ENCODE peak calls at places on chromosomes 2 and 18, in eight cellular contexts. One of them, this sample, is unnamed.
A peak's percentile ranks its signal among the peaks of the same experiment; 100 is the strongest.

GRCh38 chr2:10238396-10238795 is 64.3 kb upstream of the HPCAL1 start:
- DNase-seq in adrenal gland: no peak
- DNase-seq in dorsolateral prefrontal cortex: no peak
- DNase-seq in foreskin fibroblast: no peak
- DNase-seq in breast epithelium: no peak
- DNase-seq in lower lobe of right lung: peak; percentile 14
- DNase-seq in fibroblast of pulmonary artery: no peak
- DNase-seq in Panc1: no peak
- DNase-seq in this sample: no peak

GRCh38 chr18:12376718-12377555 is at the start of gene AFG3L2:
- DNase-seq in lower lobe of right lung: peak; percentile 100
- DNase-seq in Panc1: peak; percentile 79
- DNase-seq in foreskin fibroblast: peak; percentile 100
- DNase-seq in dorsolateral prefrontal cortex: peak; percentile 100
- DNase-seq in adrenal gland: peak; percentile 99
- DNase-seq in fibroblast of pulmonary artery: peak; percentile 99
- DNase-seq in breast epithelium: peak; percentile 99
- DNase-seq in this sample: peak; percentile 90

GRCh38 chr2:27003003-27003402 is 29.8 kb upstream of the TMEM214 start:
- DNase-seq in Panc1: no peak
- DNase-seq in adrenal gland: no peak
- DNase-seq in lower lobe of right lung: no peak
- DNase-seq in breast epithelium: no peak
- DNase-seq in dorsolateral prefrontal cortex: no peak
- DNase-seq in foreskin fibroblast: no peak
- DNase-seq in fibroblast of pulmonary artery: no peak
- DNase-seq in this sample: no peak

GRCh38 chr2:34025196-34025595 is 426.1 kb upstream of the FAM98A start:
- DNase-seq in dorsolateral prefrontal cortex: no peak
- DNase-seq in fibroblast of pulmonary artery: no peak
- DNase-seq in foreskin fibroblast: no peak
- DNase-seq in lower lobe of right lung: no peak
- DNase-seq in breast epithelium: no peak
- DNase-seq in Panc1: no peak
- DNase-seq in adrenal gland: no peak
- DNase-seq in this sample: no peak

GRCh38 chr18:27605107-27605834 is 420.2 kb upstream of the CHST9 start:
- DNase-seq in breast epithelium: peak; percentile 34
- DNase-seq in adrenal gland: peak; percentile 74
- DNase-seq in foreskin fibroblast: peak; percentile 73
- DNase-seq in lower lobe of right lung: no peak
- DNase-seq in fibroblast of pulmonary artery: peak; percentile 87
- DNase-seq in Panc1: no peak
- DNase-seq in dorsolateral prefrontal cortex: peak; percentile 53
- DNase-seq in this sample: peak; percentile 4

GRCh38 chr18:13260114-13260926 is 41.8 kb downstream of the LDLRAD4 start:
- DNase-seq in breast epithelium: no peak
- DNase-seq in Panc1: no peak
- DNase-seq in lower lobe of right lung: no peak
- DNase-seq in foreskin fibroblast: no peak
- DNase-seq in dorsolateral prefrontal cortex: no peak
- DNase-seq in adrenal gland: peak; percentile 67
- DNase-seq in fibroblast of pulmonary artery: peak; percentile 13
- DNase-seq in this sample: no peak

GRCh38 chr2:20578895-20579825 is 71.7 kb downstream of the HS1BP3 start:
- DNase-seq in lower lobe of right lung: peak; percentile 60
- DNase-seq in fibroblast of pulmonary artery: peak; percentile 99
- DNase-seq in adrenal gland: peak; percentile 94
- DNase-seq in foreskin fibroblast: peak; percentile 97
- DNase-seq in Panc1: no peak
- DNase-seq in dorsolateral prefrontal cortex: peak; percentile 79
- DNase-seq in breast epithelium: peak; percentile 89
- DNase-seq in this sample: peak; percentile 85

GRCh38 chr2:46167406-46167805 is 129.8 kb upstream of the EPAS1 start:
- DNase-seq in breast epithelium: no peak
- DNase-seq in dorsolateral prefrontal cortex: no peak
- DNase-seq in foreskin fibroblast: no peak
- DNase-seq in lower lobe of right lung: no peak
- DNase-seq in fibroblast of pulmonary artery: no peak
- DNase-seq in Panc1: no peak
- DNase-seq in adrenal gland: no peak
- DNase-seq in this sample: no peak

GRCh38 chr2:47024046-47024445 is 108.4 kb upstream of the MCFD2 start:
- DNase-seq in lower lobe of right lung: no peak
- DNase-seq in Panc1: no peak
- DNase-seq in adrenal gland: no peak
- DNase-seq in breast epithelium: no peak
- DNase-seq in fibroblast of pulmonary artery: no peak
- DNase-seq in dorsolateral prefrontal cortex: no peak
- DNase-seq in foreskin fibroblast: peak; percentile 42
- DNase-seq in this sample: no peak

GRCh38 chr2:36358317-36358659 is 2.7 kb downstream of the CRIM1 start:
- DNase-seq in lower lobe of right lung: no peak
- DNase-seq in dorsolateral prefrontal cortex: no peak
- DNase-seq in breast epithelium: no peak
- DNase-seq in fibroblast of pulmonary artery: peak; percentile 79
- DNase-seq in adrenal gland: no peak
- DNase-seq in foreskin fibroblast: peak; percentile 64
- DNase-seq in Panc1: no peak
- DNase-seq in this sample: no peak

GRCh38 chr2:38039111-38039510 is 36.8 kb downstream of the CYP1B1 start:
- DNase-seq in breast epithelium: no peak
- DNase-seq in lower lobe of right lung: no peak
- DNase-seq in dorsolateral prefrontal cortex: no peak
- DNase-seq in fibroblast of pulmonary artery: peak; percentile 36
- DNase-seq in Panc1: no peak
- DNase-seq in foreskin fibroblast: peak; percentile 59
- DNase-seq in adrenal gland: no peak
- DNase-seq in this sample: no peak

GRCh38 chr2:139218181-139218580 is 438.0 kb upstream of the NXPH2 start:
- DNase-seq in breast epithelium: no peak
- DNase-seq in adrenal gland: no peak
- DNase-seq in Panc1: no peak
- DNase-seq in foreskin fibroblast: no peak
- DNase-seq in fibroblast of pulmonary artery: no peak
- DNase-seq in lower lobe of right lung: no peak
- DNase-seq in dorsolateral prefrontal cortex: no peak
- DNase-seq in this sample: no peak

GRCh38 chr2:238847841-238848565 is at the start of gene TWIST2:
- DNase-seq in foreskin fibroblast: peak; percentile 99
- DNase-seq in dorsolateral prefrontal cortex: no peak
- DNase-seq in breast epithelium: peak; percentile 52
- DNase-seq in fibroblast of pulmonary artery: peak; percentile 93
- DNase-seq in Panc1: no peak
- DNase-seq in adrenal gland: peak; percentile 56
- DNase-seq in lower lobe of right lung: peak; percentile 81
- DNase-seq in this sample: peak; percentile 86

GRCh38 chr2:168726375-168726774 is 76.1 kb upstream of the NOSTRIN start:
- DNase-seq in adrenal gland: no peak
- DNase-seq in foreskin fibroblast: no peak
- DNase-seq in Panc1: no peak
- DNase-seq in breast epithelium: no peak
- DNase-seq in lower lobe of right lung: no peak
- DNase-seq in dorsolateral prefrontal cortex: no peak
- DNase-seq in fibroblast of pulmonary artery: no peak
- DNase-seq in this sample: no peak

GRCh38 chr2:139031722-139032121 is 251.5 kb upstream of the NXPH2 start:
- DNase-seq in foreskin fibroblast: no peak
- DNase-seq in fibroblast of pulmonary artery: peak; percentile 1
- DNase-seq in dorsolateral prefrontal cortex: no peak
- DNase-seq in Panc1: no peak
- DNase-seq in lower lobe of right lung: no peak
- DNase-seq in breast epithelium: no peak
- DNase-seq in adrenal gland: no peak
- DNase-seq in this sample: no peak

GRCh38 chr2:160694221-160694620 is 200.6 kb upstream of the RBMS1 start:
- DNase-seq in breast epithelium: no peak
- DNase-seq in dorsolateral prefrontal cortex: no peak
- DNase-seq in adrenal gland: no peak
- DNase-seq in Panc1: no peak
- DNase-seq in foreskin fibroblast: no peak
- DNase-seq in fibroblast of pulmonary artery: no peak
- DNase-seq in lower lobe of right lung: no peak
- DNase-seq in this sample: no peak

GRCh38 chr2:239828192-239828972 is 196.8 kb downstream of the NDUFA10 start:
- DNase-seq in adrenal gland: no peak
- DNase-seq in Panc1: no peak
- DNase-seq in fibroblast of pulmonary artery: no peak
- DNase-seq in breast epithelium: peak; percentile 10
- DNase-seq in lower lobe of right lung: no peak
- DNase-seq in dorsolateral prefrontal cortex: peak; percentile 33
- DNase-seq in foreskin fibroblast: no peak
- DNase-seq in this sample: no peak

GRCh38 chr2:22854588-22854987 is 530.4 kb upstream of the KLHL29 start:
- DNase-seq in Panc1: no peak
- DNase-seq in dorsolateral prefrontal cortex: peak; percentile 43
- DNase-seq in adrenal gland: no peak
- DNase-seq in lower lobe of right lung: no peak
- DNase-seq in foreskin fibroblast: no peak
- DNase-seq in fibroblast of pulmonary artery: no peak
- DNase-seq in breast epithelium: no peak
- DNase-seq in this sample: no peak

GRCh38 chr2:217790195-217790594 is 212.6 kb downstream of the TNS1 start:
- DNase-seq in lower lobe of right lung: no peak
- DNase-seq in dorsolateral prefrontal cortex: no peak
- DNase-seq in fibroblast of pulmonary artery: no peak
- DNase-seq in Panc1: no peak
- DNase-seq in breast epithelium: no peak
- DNase-seq in adrenal gland: peak; percentile 63
- DNase-seq in foreskin fibroblast: no peak
- DNase-seq in this sample: no peak
- H3K4me3 ChIP-seq in lower lobe of right lung: peak overlapping the region; percentile 30
- H3K4me3 ChIP-seq in dorsolateral prefrontal cortex: no peak overlapping the region
- H3K4me3 ChIP-seq in fibroblast of pulmonary artery: no peak overlapping the region
- H3K4me3 ChIP-seq in Panc1: no peak overlapping the region
- H3K4me3 ChIP-seq in breast epithelium: no peak overlapping the region
- H3K4me3 ChIP-seq in adrenal gland: no peak overlapping the region
- H3K4me3 ChIP-seq in foreskin fibroblast: no peak overlapping the region
- H3K4me3 ChIP-seq in this sample: no peak overlapping the region

GRCh38 chr2:88199912-88200682 is 30.0 kb downstream of the THNSL2 start:
- DNase-seq in foreskin fibroblast: peak; percentile 44
- DNase-seq in adrenal gland: peak; percentile 36
- DNase-seq in fibroblast of pulmonary artery: no peak
- DNase-seq in Panc1: no peak
- DNase-seq in lower lobe of right lung: peak; percentile 72
- DNase-seq in dorsolateral prefrontal cortex: no peak
- DNase-seq in breast epithelium: peak; percentile 45
- DNase-seq in this sample: no peak
- H3K4me3 ChIP-seq in foreskin fibroblast: no peak overlapping the region
- H3K4me3 ChIP-seq in adrenal gland: no peak overlapping the region
- H3K4me3 ChIP-seq in fibroblast of pulmonary artery: no peak overlapping the region
- H3K4me3 ChIP-seq in Panc1: no peak overlapping the region
- H3K4me3 ChIP-seq in lower lobe of right lung: no peak overlapping the region
- H3K4me3 ChIP-seq in dorsolateral prefrontal cortex: no peak overlapping the region
- H3K4me3 ChIP-seq in breast epithelium: no peak overlapping the region
- H3K4me3 ChIP-seq in this sample: no peak overlapping the region

GRCh38 chr2:226788881-226789485 is 10.6 kb downstream of the IRS1 start:
- DNase-seq in dorsolateral prefrontal cortex: no peak
- DNase-seq in foreskin fibroblast: no peak
- DNase-seq in adrenal gland: no peak
- DNase-seq in breast epithelium: no peak
- DNase-seq in Panc1: no peak
- DNase-seq in lower lobe of right lung: no peak
- DNase-seq in fibroblast of pulmonary artery: peak; percentile 26
- DNase-seq in this sample: no peak

GRCh38 chr2:226790006-226790405 is 9.6 kb downstream of the IRS1 start:
- DNase-seq in breast epithelium: no peak
- DNase-seq in adrenal gland: peak; percentile 80
- DNase-seq in Panc1: no peak
- DNase-seq in lower lobe of right lung: no peak
- DNase-seq in fibroblast of pulmonary artery: peak; percentile 18
- DNase-seq in foreskin fibroblast: no peak
- DNase-seq in dorsolateral prefrontal cortex: no peak
- DNase-seq in this sample: no peak

GRCh38 chr2:226791487-226792081 is 8.0 kb downstream of the IRS1 start:
- DNase-seq in dorsolateral prefrontal cortex: peak; percentile 97
- DNase-seq in Panc1: no peak
- DNase-seq in foreskin fibroblast: peak; percentile 96
- DNase-seq in lower lobe of right lung: peak; percentile 94
- DNase-seq in breast epithelium: peak; percentile 88
- DNase-seq in fibroblast of pulmonary artery: peak; percentile 78
- DNase-seq in adrenal gland: peak; percentile 95
- DNase-seq in this sample: no peak

GRCh38 chr2:226791056-226791486 is 8.5 kb downstream of the IRS1 start:
- DNase-seq in Panc1: no peak
- DNase-seq in dorsolateral prefrontal cortex: no peak
- DNase-seq in lower lobe of right lung: peak; percentile 64
- DNase-seq in breast epithelium: peak; percentile 50
- DNase-seq in foreskin fibroblast: no peak
- DNase-seq in fibroblast of pulmonary artery: peak; percentile 72
- DNase-seq in adrenal gland: peak; percentile 67
- DNase-seq in this sample: no peak

DNA sequence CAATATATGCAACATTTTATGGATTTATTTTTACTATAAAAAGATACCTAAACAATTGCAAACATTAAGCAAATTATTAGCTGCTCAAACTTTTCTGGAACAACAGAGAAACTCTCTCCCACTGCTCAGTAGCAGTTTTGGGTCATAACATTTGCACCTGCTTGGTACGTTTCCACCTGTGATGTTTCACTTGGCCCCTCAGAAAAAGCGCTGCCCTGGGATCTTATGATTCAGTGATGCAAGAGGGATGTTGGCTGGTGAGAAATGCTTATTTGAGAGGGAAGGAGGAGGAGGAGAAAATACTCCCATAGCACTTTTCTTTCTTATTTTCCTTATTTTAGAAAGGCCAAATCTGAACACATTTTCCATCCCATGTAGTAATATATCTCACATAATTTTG is 9.2 kb downstream of the IRS1 start:
- DNase-seq in breast epithelium: no peak
- DNase-seq in adrenal gland: peak; percentile 33
- DNase-seq in lower lobe of right lung: no peak
- DNase-seq in foreskin fibroblast: no peak
- DNase-seq in fibroblast of pulmonary artery: no peak
- DNase-seq in dorsolateral prefrontal cortex: no peak
- DNase-seq in Panc1: no peak
- DNase-seq in this sample: no peak
- H3K4me3 ChIP-seq in breast epithelium: no peak overlapping the region
- H3K4me3 ChIP-seq in adrenal gland: no peak overlapping the region
- H3K4me3 ChIP-seq in lower lobe of right lung: peak overlapping the region; percentile 77
- H3K4me3 ChIP-seq in foreskin fibroblast: peak overlapping the region; percentile 56
- H3K4me3 ChIP-seq in fibroblast of pulmonary artery: no peak overlapping the region
- H3K4me3 ChIP-seq in dorsolateral prefrontal cortex: peak overlapping the region; percentile 82
- H3K4me3 ChIP-seq in Panc1: peak overlapping the region; percentile 64
- H3K4me3 ChIP-seq in this sample: no peak overlapping the region

DNA sequence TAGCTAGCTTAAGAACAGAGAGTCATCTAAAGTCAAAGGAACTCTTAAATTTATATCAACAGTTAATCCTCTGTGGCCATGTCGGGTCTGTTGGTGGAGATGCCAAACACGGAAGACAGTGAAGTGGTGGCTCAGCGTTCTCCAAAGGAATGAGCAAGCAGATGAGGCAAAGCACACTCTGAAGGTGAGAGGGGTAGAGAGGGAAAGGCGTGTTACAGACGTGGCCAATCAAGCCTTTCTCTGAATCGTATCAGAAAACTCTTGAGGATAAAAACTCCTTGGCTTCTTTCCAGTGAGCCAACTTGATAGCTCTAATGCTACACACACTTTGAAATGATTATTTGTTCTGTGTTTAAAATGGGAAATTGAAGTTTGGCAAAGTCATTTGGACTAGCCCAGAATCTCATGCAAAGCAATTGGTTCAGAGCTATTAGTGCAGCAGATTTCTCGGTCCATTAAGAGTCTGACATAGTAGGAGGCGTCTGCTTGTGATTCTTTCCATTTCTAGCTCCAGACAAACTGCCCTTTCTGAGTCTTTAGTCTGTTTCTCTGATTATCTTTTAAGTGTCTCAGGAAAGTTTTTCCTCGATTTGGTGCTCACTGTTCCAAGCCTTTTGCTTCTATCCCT is 57.5 kb upstream of the CPO start:
- DNase-seq in foreskin fibroblast: peak; percentile 13
- DNase-seq in fibroblast of pulmonary artery: no peak
- DNase-seq in adrenal gland: no peak
- DNase-seq in dorsolateral prefrontal cortex: no peak
- DNase-seq in breast epithelium: no peak
- DNase-seq in lower lobe of right lung: no peak
- DNase-seq in Panc1: no peak
- DNase-seq in this sample: no peak
- H3K4me3 ChIP-seq in foreskin fibroblast: no peak overlapping the region
- H3K4me3 ChIP-seq in fibroblast of pulmonary artery: no peak overlapping the region
- H3K4me3 ChIP-seq in adrenal gland: no peak overlapping the region
- H3K4me3 ChIP-seq in dorsolateral prefrontal cortex: no peak overlapping the region
- H3K4me3 ChIP-seq in breast epithelium: no peak overlapping the region
- H3K4me3 ChIP-seq in lower lobe of right lung: no peak overlapping the region
- H3K4me3 ChIP-seq in Panc1: no peak overlapping the region
- H3K4me3 ChIP-seq in this sample: no peak overlapping the region

This sample was measured in BJ.